ENCODE peak calls at places on chromosomes 1 and 21, in four cellular contexts. S, M, R and I are unnamed samples.

GRCh38 chr21:25428537-25428936 is 178.7 kb downstream of the MRPL39 start:
- DNase-seq in M (no peak), S (peak), R (no peak), I (no peak)

GRCh38 chr1:160629286-160630210 is 17.3 kb downstream of the SLAMF1 start:
- DNase-seq in R (no peak), M (no peak), S (no peak), I (no peak)

GRCh38 chr1:35914706-35915105 is 16.2 kb upstream of the AGO3 start:
- DNase-seq in R (no peak), S (no peak), M (no peak), I (no peak)

GRCh38 chr1:173417563-173417962 is 59.6 kb upstream of the PRDX6 start:
- DNase-seq in M (no peak), R (no peak), S (no peak), I (no peak)

GRCh38 chr1:20069932-20070331 is at the start of gene PLA2G5:
- DNase-seq in R (peak), S (peak), M (no peak), I (no peak)

GRCh38 chr1:39098569-39099250 is 72.6 kb downstream of the NDUFS5 start:
- DNase-seq in M (peak), S (peak), R (peak), I (peak)

GRCh38 chr1:161498646-161499045 is 6.6 kb upstream of the FCGR2A start:
- DNase-seq in R (no peak), S (no peak), M (no peak), I (no peak)

GRCh38 chr1:203871114-203871875 is 9.9 kb downstream of the SNRPE start:
- DNase-seq in M (peak), S (peak), R (peak), I (peak)

GRCh38 chr1:89603651-89604413 is 29.1 kb upstream of the LRRC8C start:
- DNase-seq in M (no peak), S (peak), R (peak), I (no peak)

GRCh38 chr1:186440584-186440983 is 20.3 kb downstream of the PDC start:
- DNase-seq in M (peak), R (peak), S (peak), I (peak)

GRCh38 chr1:15090373-15090772 is 63.2 kb upstream of the TMEM51 start:
- DNase-seq in R (no peak), M (peak), S (no peak), I (peak)

GRCh38 chr1:35115459-35116383 is 36.5 kb downstream of the ZMYM1 start:
- DNase-seq in M (no peak), S (peak), R (no peak), I (peak)

GRCh38 chr1:225987491-225988316 is 11.4 kb downstream of the SDE2 start:
- DNase-seq in M (peak), S (peak), R (peak), I (peak)

GRCh38 chr1:154557248-154557938 is 1.1 kb downstream of the UBE2Q1 start:
- DNase-seq in M (peak), R (peak), S (no peak), I (peak)

GRCh38 chr1:101484896-101485412 is 248.1 kb downstream of the S1PR1 start:
- DNase-seq in M (no peak), S (no peak), R (no peak), I (no peak)

GRCh38 chr1:67441739-67442286 is 11.6 kb upstream of the SERBP1 start:
- DNase-seq in R (no peak), M (no peak), S (no peak), I (no peak)

GRCh38 chr1:224267922-224268321 is 62.0 kb downstream of the NVL start:
- DNase-seq in M (no peak), S (no peak), R (no peak), I (no peak)
- H3K4me2 ChIP-seq in M (no peak), S (no peak), R (no peak), I (no peak)

DNA sequence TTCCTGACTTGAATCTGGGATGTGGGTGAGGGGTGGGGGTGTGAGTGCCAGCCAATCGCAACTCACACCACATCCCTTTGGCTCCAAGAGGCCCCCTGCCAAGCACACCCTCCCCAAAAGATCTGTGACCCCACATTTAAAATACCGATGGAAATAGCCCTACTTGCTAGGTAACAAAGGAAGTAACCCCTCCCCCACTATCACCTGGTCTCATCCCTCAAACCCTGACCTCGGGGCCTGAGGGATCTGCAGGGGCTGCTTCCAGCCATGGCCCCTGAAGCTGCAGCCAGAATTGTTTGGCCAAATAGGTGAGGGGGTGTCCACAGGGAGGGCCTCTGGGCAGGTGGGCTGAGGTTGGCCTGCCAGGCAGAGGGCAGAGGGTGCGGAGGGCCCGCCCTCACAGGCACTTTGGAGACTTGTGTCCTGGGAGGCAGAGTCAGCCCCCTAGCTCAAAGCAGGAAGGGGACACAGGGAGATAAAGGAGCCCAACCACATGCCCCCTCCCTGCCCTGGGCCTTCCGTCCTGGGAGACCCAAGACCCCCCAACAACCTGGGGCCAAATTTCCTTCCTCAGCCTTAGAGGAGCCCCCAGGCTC is 37.2 kb downstream of the SDC3 start:
- DNase-seq in M (peak), R (no peak), S (no peak), I (no peak)
- H3K4me2 ChIP-seq in M (peak), R (no peak), S (no peak), I (no peak)

GRCh38 chr21:36635991-36636390 is 62.9 kb upstream of the SIM2 start:
- DNase-seq in S (no peak), R (no peak), M (no peak), I (no peak)
- H3K4me2 ChIP-seq in S (no peak), R (no peak), M (no peak), I (no peak)

GRCh38 chr1:31238986-31239613 is 587 bp downstream of the NKAIN1 start:
- DNase-seq in R (peak), S (no peak), M (peak), I (peak)
- H3K4me2 ChIP-seq in R (peak), S (peak), M (peak), I (peak)

GRCh38 chr1:215141460-215141859 is 58.9 kb downstream of the KCNK2 start:
- DNase-seq in M (no peak), S (no peak), R (no peak), I (no peak)

GRCh38 chr1:215151841-215152240 is 69.3 kb downstream of the KCNK2 start:
- DNase-seq in R (no peak), M (no peak), S (no peak), I (no peak)

GRCh38 chr1:215143497-215143896 is 61.0 kb downstream of the KCNK2 start:
- DNase-seq in S (no peak), M (no peak), R (no peak), I (no peak)

GRCh38 chr1:215147024-215147423 is 64.5 kb downstream of the KCNK2 start:
- DNase-seq in S (no peak), R (no peak), M (no peak), I (no peak)

GRCh38 chr1:215146252-215146975 is 63.9 kb downstream of the KCNK2 start:
- DNase-seq in S (peak), M (peak), R (peak), I (peak)
- H3K4me2 ChIP-seq in S (no peak), M (no peak), R (no peak), I (no peak)

DNA sequence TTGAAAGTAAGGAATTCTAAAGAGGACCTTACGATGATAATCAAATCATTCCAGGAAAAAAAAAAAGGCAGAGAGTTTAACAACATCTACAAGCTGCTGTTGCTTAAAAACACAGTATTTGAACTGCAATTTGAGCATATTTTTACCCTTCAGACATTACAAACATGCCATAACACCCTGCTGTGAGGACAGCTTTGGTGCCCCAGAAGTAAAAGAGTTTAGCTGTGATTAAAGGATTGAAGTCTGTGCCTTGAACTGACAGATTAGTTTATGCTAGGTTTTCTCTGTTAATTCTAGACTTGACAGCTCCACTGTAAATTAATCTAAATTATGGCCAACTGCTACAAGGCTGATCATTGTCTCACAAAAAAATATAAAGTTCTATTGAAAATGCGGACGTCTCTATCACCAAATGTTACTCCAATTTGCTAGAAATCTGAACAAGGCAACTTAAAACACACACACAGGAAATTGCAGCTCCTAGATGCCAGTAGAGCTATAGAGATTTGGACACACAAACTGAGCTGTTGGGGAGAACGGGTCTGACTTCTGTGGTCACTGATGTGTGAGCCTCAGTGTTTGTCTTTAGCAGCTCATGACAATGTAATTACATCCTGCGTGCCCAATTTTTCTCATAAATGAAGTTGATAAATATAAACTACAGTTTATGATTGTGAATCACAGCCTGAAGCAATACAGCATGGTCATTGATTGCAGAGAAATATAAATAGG is 217.9 kb downstream of the NTNG1 start:
- DNase-seq in S (no peak), M (no peak), R (peak), I (no peak)
- H3K4me2 ChIP-seq in S (no peak), M (peak), R (peak), I (no peak)

GRCh38 chr1:90731382-90732050 is 14.4 kb upstream of the BARHL2 start:
- DNase-seq in S (no peak), R (no peak), M (no peak), I (no peak)

GRCh38 chr1:90730247-90731022 is 13.3 kb upstream of the BARHL2 start:
- DNase-seq in M (peak), R (peak), S (peak), I (no peak)

GRCh38 chr1:90729484-90730246 is 12.6 kb upstream of the BARHL2 start:
- DNase-seq in R (no peak), S (no peak), M (peak), I (no peak)

GRCh38 chr1:90728656-90729257 is 11.7 kb upstream of the BARHL2 start:
- DNase-seq in M (peak), R (no peak), S (no peak), I (no peak)

DNA sequence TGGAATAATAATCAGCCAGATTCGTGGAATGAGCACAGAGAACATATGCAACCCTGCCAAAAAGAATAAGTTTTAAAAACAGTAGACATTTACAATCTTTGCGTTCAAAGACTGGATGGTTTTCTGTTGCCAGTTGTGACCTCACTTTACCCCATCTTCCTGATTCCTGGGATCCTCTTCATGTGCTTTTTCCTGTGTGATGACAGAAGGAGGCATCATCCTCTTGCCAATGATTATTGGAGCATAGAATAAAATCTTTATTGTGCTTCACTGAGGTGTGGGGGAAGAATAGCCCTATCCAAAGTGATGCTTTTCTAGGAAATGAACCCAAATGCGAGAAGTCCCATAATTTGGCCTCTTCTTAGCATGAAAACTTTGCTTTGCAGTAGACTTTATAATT is 15.0 kb upstream of the BARHL2 start:
- DNase-seq in S (no peak), M (no peak), R (no peak), I (no peak)
- H3K4me2 ChIP-seq in S (no peak), M (no peak), R (no peak), I (no peak)

GRCh38 chr1:94765958-94766357 is 54.2 kb upstream of the SLC44A3 start:
- DNase-seq in S (peak), R (no peak), M (no peak), I (no peak)
- H3K4me2 ChIP-seq in S (no peak), R (no peak), M (no peak), I (no peak)